ENCODE peak calls at places on chromosomes 1 and 21, in seven cellular contexts. One of them, this sample, is unnamed.

GRCh38 chr1:237154173-237154572 is 112.2 kb downstream of the RYR2 start:
- DNase-seq in lower lobe of right lung: no peak
- DNase-seq in SJSA1: no peak
- DNase-seq in breast epithelium: no peak
- DNase-seq in heart left ventricle: no peak
- DNase-seq in CD4-positive, alpha-beta memory T cell: no peak
- DNase-seq in ovary: no peak
- DNase-seq in this sample: no peak

GRCh38 chr1:162421258-162422194 is 9.6 kb upstream of the SH2D1B start:
- DNase-seq in ovary: no peak
- DNase-seq in SJSA1: no peak
- DNase-seq in CD4-positive, alpha-beta memory T cell: no peak
- DNase-seq in breast epithelium: no peak
- DNase-seq in heart left ventricle: no peak
- DNase-seq in lower lobe of right lung: no peak
- DNase-seq in this sample: no peak

GRCh38 chr1:54355931-54356679 is 50.1 kb downstream of the SSBP3 start:
- DNase-seq in CD4-positive, alpha-beta memory T cell: no peak
- DNase-seq in SJSA1: no peak
- DNase-seq in breast epithelium: no peak
- DNase-seq in ovary: no peak
- DNase-seq in lower lobe of right lung: no peak
- DNase-seq in heart left ventricle: no peak
- DNase-seq in this sample: no peak

GRCh38 chr1:234889643-234890042 is 239.0 kb downstream of the TOMM20 start:
- DNase-seq in ovary: no peak
- DNase-seq in CD4-positive, alpha-beta memory T cell: no peak
- DNase-seq in heart left ventricle: no peak
- DNase-seq in breast epithelium: no peak
- DNase-seq in lower lobe of right lung: no peak
- DNase-seq in SJSA1: peak
- DNase-seq in this sample: no peak

GRCh38 chr1:183840140-183840539 is 35.2 kb downstream of the RGL1 start:
- DNase-seq in ovary: no peak
- DNase-seq in breast epithelium: no peak
- DNase-seq in SJSA1: no peak
- DNase-seq in heart left ventricle: no peak
- DNase-seq in lower lobe of right lung: no peak
- DNase-seq in CD4-positive, alpha-beta memory T cell: no peak
- DNase-seq in this sample: no peak

GRCh38 chr1:89527750-89528381 is 3.2 kb downstream of the LRRC8B start:
- DNase-seq in lower lobe of right lung: no peak
- DNase-seq in CD4-positive, alpha-beta memory T cell: no peak
- DNase-seq in heart left ventricle: no peak
- DNase-seq in breast epithelium: no peak
- DNase-seq in ovary: no peak
- DNase-seq in SJSA1: no peak
- DNase-seq in this sample: no peak

GRCh38 chr1:923131-923990 is at the start of gene SAMD11:
- DNase-seq in heart left ventricle: peak
- DNase-seq in SJSA1: peak
- DNase-seq in CD4-positive, alpha-beta memory T cell: peak
- DNase-seq in lower lobe of right lung: peak
- DNase-seq in breast epithelium: peak
- DNase-seq in ovary: peak
- DNase-seq in this sample: peak

GRCh38 chr1:230441630-230442029 is 15.5 kb upstream of the PGBD5 start:
- DNase-seq in breast epithelium: no peak
- DNase-seq in ovary: no peak
- DNase-seq in SJSA1: no peak
- DNase-seq in lower lobe of right lung: no peak
- DNase-seq in CD4-positive, alpha-beta memory T cell: no peak
- DNase-seq in heart left ventricle: no peak
- DNase-seq in this sample: no peak

GRCh38 chr1:186240436-186240835 is 134.6 kb downstream of the TPR start:
- DNase-seq in CD4-positive, alpha-beta memory T cell: no peak
- DNase-seq in breast epithelium: no peak
- DNase-seq in lower lobe of right lung: no peak
- DNase-seq in SJSA1: no peak
- DNase-seq in ovary: no peak
- DNase-seq in heart left ventricle: no peak
- DNase-seq in this sample: no peak

GRCh38 chr1:82534996-82535395 is 734.3 kb downstream of the ADGRL2 start:
- DNase-seq in breast epithelium: no peak
- DNase-seq in CD4-positive, alpha-beta memory T cell: no peak
- DNase-seq in SJSA1: no peak
- DNase-seq in lower lobe of right lung: no peak
- DNase-seq in heart left ventricle: no peak
- DNase-seq in ovary: no peak
- DNase-seq in this sample: no peak

GRCh38 chr1:2919826-2920225 is 101.4 kb upstream of the ACTRT2 start:
- DNase-seq in SJSA1: no peak
- DNase-seq in lower lobe of right lung: no peak
- DNase-seq in breast epithelium: no peak
- DNase-seq in ovary: no peak
- DNase-seq in heart left ventricle: no peak
- DNase-seq in CD4-positive, alpha-beta memory T cell: no peak
- DNase-seq in this sample: no peak

GRCh38 chr1:14739433-14739832 is 140.9 kb downstream of the KAZN start:
- DNase-seq in ovary: no peak
- DNase-seq in heart left ventricle: no peak
- DNase-seq in CD4-positive, alpha-beta memory T cell: no peak
- DNase-seq in lower lobe of right lung: no peak
- DNase-seq in breast epithelium: no peak
- DNase-seq in SJSA1: no peak
- DNase-seq in this sample: no peak

GRCh38 chr1:168442931-168443330 is 100.9 kb downstream of the XCL2 start:
- DNase-seq in SJSA1: no peak
- DNase-seq in CD4-positive, alpha-beta memory T cell: no peak
- DNase-seq in heart left ventricle: no peak
- DNase-seq in breast epithelium: no peak
- DNase-seq in ovary: no peak
- DNase-seq in lower lobe of right lung: no peak
- DNase-seq in this sample: no peak

DNA sequence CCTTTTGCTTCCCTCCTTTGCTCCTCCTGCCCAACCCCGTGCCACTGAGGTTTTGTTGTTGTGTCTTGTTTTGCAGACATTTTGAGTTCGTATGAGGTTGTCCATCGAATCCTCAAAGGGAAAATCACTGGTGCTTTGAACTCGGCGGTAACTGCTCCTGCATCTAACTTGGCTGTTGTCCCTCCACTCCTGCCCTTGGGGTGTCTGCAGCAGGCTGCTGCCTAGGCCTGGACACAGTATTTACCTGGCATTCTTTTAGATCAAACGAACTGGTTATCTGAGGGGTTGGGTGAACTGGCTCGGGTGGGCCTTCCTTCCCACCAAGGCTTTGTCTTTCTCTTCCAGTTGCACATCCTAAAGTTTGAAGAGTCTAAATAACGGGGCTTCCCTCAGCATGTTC is 11.1 kb downstream of the UBE2Q1 start:
- DNase-seq in CD4-positive, alpha-beta memory T cell: no peak
- DNase-seq in heart left ventricle: no peak
- DNase-seq in SJSA1: no peak
- DNase-seq in breast epithelium: no peak
- DNase-seq in lower lobe of right lung: no peak
- DNase-seq in ovary: no peak
- DNase-seq in this sample: no peak
- H3K27ac ChIP-seq in CD4-positive, alpha-beta memory T cell: no peak
- H3K27ac ChIP-seq in heart left ventricle: no peak
- H3K27ac ChIP-seq in SJSA1: no peak
- H3K27ac ChIP-seq in breast epithelium: peak
- H3K27ac ChIP-seq in lower lobe of right lung: no peak
- H3K27ac ChIP-seq in ovary: no peak
- H3K27ac ChIP-seq in this sample: no peak

GRCh38 chr1:23966973-23967493 is 7.4 kb downstream of the PNRC2 start:
- DNase-seq in breast epithelium: no peak
- DNase-seq in ovary: no peak
- DNase-seq in CD4-positive, alpha-beta memory T cell: no peak
- DNase-seq in lower lobe of right lung: no peak
- DNase-seq in heart left ventricle: no peak
- DNase-seq in SJSA1: no peak
- DNase-seq in this sample: no peak

GRCh38 chr1:23967871-23968270 is 8.2 kb downstream of the PNRC2 start:
- DNase-seq in lower lobe of right lung: no peak
- DNase-seq in CD4-positive, alpha-beta memory T cell: no peak
- DNase-seq in SJSA1: no peak
- DNase-seq in breast epithelium: no peak
- DNase-seq in ovary: no peak
- DNase-seq in heart left ventricle: no peak
- DNase-seq in this sample: no peak

GRCh38 chr1:23963617-23964234 is 4.1 kb downstream of the PNRC2 start:
- DNase-seq in CD4-positive, alpha-beta memory T cell: no peak
- DNase-seq in breast epithelium: no peak
- DNase-seq in lower lobe of right lung: no peak
- DNase-seq in ovary: no peak
- DNase-seq in SJSA1: no peak
- DNase-seq in heart left ventricle: no peak
- DNase-seq in this sample: no peak

GRCh38 chr1:23964790-23965740 is 5.4 kb downstream of the PNRC2 start:
- DNase-seq in SJSA1: no peak
- DNase-seq in CD4-positive, alpha-beta memory T cell: no peak
- DNase-seq in heart left ventricle: no peak
- DNase-seq in breast epithelium: no peak
- DNase-seq in lower lobe of right lung: no peak
- DNase-seq in ovary: no peak
- DNase-seq in this sample: no peak

GRCh38 chr1:23964235-23964668 is 4.6 kb downstream of the PNRC2 start:
- DNase-seq in heart left ventricle: no peak
- DNase-seq in ovary: no peak
- DNase-seq in breast epithelium: no peak
- DNase-seq in CD4-positive, alpha-beta memory T cell: no peak
- DNase-seq in SJSA1: no peak
- DNase-seq in lower lobe of right lung: no peak
- DNase-seq in this sample: no peak
- H3K27ac ChIP-seq in heart left ventricle: peak
- H3K27ac ChIP-seq in ovary: no peak
- H3K27ac ChIP-seq in breast epithelium: peak
- H3K27ac ChIP-seq in CD4-positive, alpha-beta memory T cell: peak
- H3K27ac ChIP-seq in SJSA1: peak
- H3K27ac ChIP-seq in lower lobe of right lung: peak
- H3K27ac ChIP-seq in this sample: no peak

GRCh38 chr21:34844033-34844923 is 175.5 kb downstream of the CLIC6 start:
- DNase-seq in ovary: no peak
- DNase-seq in CD4-positive, alpha-beta memory T cell: no peak
- DNase-seq in breast epithelium: no peak
- DNase-seq in lower lobe of right lung: peak
- DNase-seq in SJSA1: no peak
- DNase-seq in heart left ventricle: peak
- DNase-seq in this sample: no peak
- H3K27ac ChIP-seq in ovary: no peak
- H3K27ac ChIP-seq in CD4-positive, alpha-beta memory T cell: no peak
- H3K27ac ChIP-seq in breast epithelium: peak
- H3K27ac ChIP-seq in lower lobe of right lung: peak
- H3K27ac ChIP-seq in SJSA1: no peak
- H3K27ac ChIP-seq in heart left ventricle: no peak
- H3K27ac ChIP-seq in this sample: no peak

GRCh38 chr1:160646192-160646591 is 652 bp downstream of the SLAMF1 start:
- DNase-seq in heart left ventricle: no peak
- DNase-seq in CD4-positive, alpha-beta memory T cell: no peak
- DNase-seq in SJSA1: no peak
- DNase-seq in lower lobe of right lung: no peak
- DNase-seq in ovary: no peak
- DNase-seq in breast epithelium: no peak
- DNase-seq in this sample: no peak

GRCh38 chr1:160644399-160644798 is 2.4 kb downstream of the SLAMF1 start:
- DNase-seq in SJSA1: no peak
- DNase-seq in ovary: no peak
- DNase-seq in heart left ventricle: no peak
- DNase-seq in breast epithelium: no peak
- DNase-seq in lower lobe of right lung: no peak
- DNase-seq in CD4-positive, alpha-beta memory T cell: no peak
- DNase-seq in this sample: no peak

GRCh38 chr1:160646711-160647328 is at the start of gene SLAMF1:
- DNase-seq in ovary: no peak
- DNase-seq in lower lobe of right lung: no peak
- DNase-seq in breast epithelium: no peak
- DNase-seq in CD4-positive, alpha-beta memory T cell: peak
- DNase-seq in heart left ventricle: no peak
- DNase-seq in SJSA1: no peak
- DNase-seq in this sample: no peak

GRCh38 chr1:160645386-160646063 is 1.3 kb downstream of the SLAMF1 start:
- DNase-seq in ovary: no peak
- DNase-seq in heart left ventricle: no peak
- DNase-seq in lower lobe of right lung: no peak
- DNase-seq in CD4-positive, alpha-beta memory T cell: no peak
- DNase-seq in breast epithelium: no peak
- DNase-seq in SJSA1: no peak
- DNase-seq in this sample: no peak

GRCh38 chr1:160647329-160647720 is 481 bp upstream of the SLAMF1 start:
- DNase-seq in breast epithelium: no peak
- DNase-seq in CD4-positive, alpha-beta memory T cell: no peak
- DNase-seq in ovary: no peak
- DNase-seq in lower lobe of right lung: no peak
- DNase-seq in SJSA1: no peak
- DNase-seq in heart left ventricle: no peak
- DNase-seq in this sample: no peak
- H3K27ac ChIP-seq in breast epithelium: no peak
- H3K27ac ChIP-seq in CD4-positive, alpha-beta memory T cell: peak
- H3K27ac ChIP-seq in ovary: no peak
- H3K27ac ChIP-seq in lower lobe of right lung: peak
- H3K27ac ChIP-seq in SJSA1: no peak
- H3K27ac ChIP-seq in heart left ventricle: peak
- H3K27ac ChIP-seq in this sample: no peak

DNA sequence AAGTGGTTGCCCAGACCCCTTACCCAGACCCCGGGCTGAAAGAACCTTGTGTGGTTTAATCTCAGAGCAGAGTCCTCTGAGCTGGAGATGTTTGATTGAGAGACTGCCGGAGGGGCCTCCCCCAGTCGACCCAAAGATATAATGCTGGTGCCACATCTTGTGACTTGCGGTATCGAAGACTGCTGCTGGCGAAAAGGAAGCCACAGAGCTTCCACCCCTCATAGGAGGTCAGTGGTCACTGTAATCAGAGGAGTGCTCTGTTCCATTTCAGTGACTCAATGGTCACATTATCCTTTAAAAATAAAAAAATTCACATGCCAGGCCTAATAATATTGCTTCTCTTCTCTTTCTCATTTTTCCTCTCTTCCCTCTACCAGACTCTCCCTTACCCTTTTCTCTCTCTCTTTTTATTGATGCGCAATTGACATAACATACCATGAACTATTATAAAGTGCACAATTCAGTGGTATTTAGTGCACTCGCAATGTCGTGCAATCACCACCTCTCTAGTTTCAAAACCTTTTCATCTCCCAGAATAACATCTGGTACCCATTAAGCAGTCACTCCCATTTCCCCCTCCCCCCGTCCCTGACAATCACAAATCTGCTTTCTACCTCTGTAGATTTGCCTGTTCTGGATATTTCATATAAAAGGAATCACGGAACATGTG is 52.6 kb upstream of the LYST start:
- DNase-seq in ovary: no peak
- DNase-seq in SJSA1: no peak
- DNase-seq in lower lobe of right lung: no peak
- DNase-seq in CD4-positive, alpha-beta memory T cell: no peak
- DNase-seq in breast epithelium: no peak
- DNase-seq in heart left ventricle: no peak
- DNase-seq in this sample: no peak
- H3K27ac ChIP-seq in ovary: no peak
- H3K27ac ChIP-seq in SJSA1: peak
- H3K27ac ChIP-seq in lower lobe of right lung: peak
- H3K27ac ChIP-seq in CD4-positive, alpha-beta memory T cell: no peak
- H3K27ac ChIP-seq in breast epithelium: peak
- H3K27ac ChIP-seq in heart left ventricle: peak
- H3K27ac ChIP-seq in this sample: no peak

This sample was measured in caudate nucleus.